ENCODE peak calls at places on chromosomes 13 and 19, in five cellular contexts. K is foreskin fibroblast, W is endodermal cell, Z is B cell, A is body of pancreas. I is an unnamed sample.

GRCh38 chr19:13833330-13834265 is 38.4 kb downstream of the ZSWIM4 start:
- DNase-seq in K (peak), W (peak), Z (peak), A (peak), I (peak)

GRCh38 chr19:13887529-13887928 is 10.6 kb downstream of the NANOS3 start:
- DNase-seq in A (no peak), W (no peak), K (peak), Z (no peak), I (peak)

GRCh38 chr13:111337206-111337605 is 16.8 kb downstream of the TEX29 start:
- DNase-seq in K (peak), Z (no peak), A (no peak), W (peak), I (peak)

GRCh38 chr13:59409211-59409610 is 754.5 kb downstream of the DIAPH3 start:
- DNase-seq in A (peak), K (no peak), Z (no peak), W (peak), I (no peak)

GRCh38 chr13:112624602-112625430 is 36.9 kb upstream of the TUBGCP3 start:
- DNase-seq in W (no peak), A (no peak), Z (peak), K (no peak), I (no peak)

GRCh38 chr19:47106819-47107200 is 6.8 kb downstream of the ZC3H4 start:
- DNase-seq in K (peak), A (no peak), Z (no peak), W (no peak), I (no peak)

GRCh38 chr13:66532146-66532545 is 698.0 kb downstream of the PCDH9 start:
- DNase-seq in K (peak), Z (no peak), A (no peak), W (no peak), I (no peak)

GRCh38 chr19:42175952-42176648 is 41.4 kb downstream of the DEDD2 start:
- DNase-seq in W (peak), K (no peak), A (no peak), Z (no peak), I (no peak)

GRCh38 chr19:39870171-39870971 is 24.2 kb upstream of the FBL start:
- DNase-seq in W (peak), Z (no peak), K (no peak), A (no peak), I (no peak)

GRCh38 chr13:36850790-36851438 is 31.9 kb downstream of the RFXAP start:
- DNase-seq in Z (no peak), A (no peak), K (no peak), W (peak), I (no peak)

GRCh38 chr19:7921955-7922840 is 2.1 kb downstream of the SNAPC2 start:
- DNase-seq in Z (no peak), K (no peak), W (no peak), A (no peak), I (no peak)

GRCh38 chr19:18150776-18151624 is 2.0 kb upstream of the PIK3R2 start:
- DNase-seq in A (peak), W (no peak), K (no peak), Z (no peak), I (no peak)

GRCh38 chr13:113361406-113361805 is 2.5 kb downstream of the GRTP1 start:
- DNase-seq in K (no peak), Z (no peak), W (peak), A (no peak), I (no peak)

GRCh38 chr19:11142528-11143171 is 12.9 kb downstream of the SPC24 start:
- DNase-seq in Z (no peak), A (peak), K (peak), W (peak), I (peak)

GRCh38 chr13:109998808-109999528 is 212.6 kb upstream of the IRS2 start:
- DNase-seq in W (no peak), K (peak), Z (no peak), A (no peak), I (peak)

GRCh38 chr13:31409678-31410356 is 210.0 kb downstream of the B3GLCT start:
- DNase-seq in Z (no peak), A (no peak), K (no peak), W (no peak), I (peak)

GRCh38 chr13:105655046-105655445 is 880.4 kb downstream of the EFNB2 start:
- DNase-seq in A (no peak), K (peak), W (no peak), Z (no peak), I (peak)

GRCh38 chr19:49651029-49651825 is 9.2 kb downstream of the SCAF1 start:
- DNase-seq in Z (no peak), A (no peak), W (no peak), K (no peak), I (no peak)

GRCh38 chr13:27379694-27380596 is 44.5 kb upstream of the GTF3A start:
- DNase-seq in K (peak), W (peak), A (peak), Z (no peak), I (peak)

GRCh38 chr13:77563110-77563509 is 27.6 kb downstream of the SCEL start:
- DNase-seq in A (no peak), K (peak), W (no peak), Z (no peak), I (peak)

DNA sequence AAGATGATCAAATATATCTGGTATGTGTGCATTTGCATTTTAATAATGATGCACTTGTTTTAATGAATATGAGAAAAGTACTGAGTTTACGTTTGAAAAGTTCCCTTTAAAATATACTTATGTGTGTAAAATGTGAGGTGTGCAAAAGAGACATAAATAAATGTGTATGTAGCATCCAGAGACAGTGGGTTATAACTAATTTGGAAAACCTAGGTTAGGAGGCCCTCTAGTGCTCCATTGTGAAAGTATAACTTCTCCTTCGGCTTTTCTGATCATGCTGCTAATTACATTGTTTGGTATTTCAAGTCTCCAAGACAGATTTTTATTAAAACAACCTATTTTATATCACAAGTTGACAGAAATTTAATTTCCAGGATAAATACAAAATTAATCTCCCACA is 30.1 kb downstream of the SCEL start:
- DNase-seq in K (peak), A (no peak), Z (no peak), W (no peak), I (peak)
- TF ChIP-seq CTCF in K (peak), A (peak), Z (peak), W (peak), I (peak)

DNA sequence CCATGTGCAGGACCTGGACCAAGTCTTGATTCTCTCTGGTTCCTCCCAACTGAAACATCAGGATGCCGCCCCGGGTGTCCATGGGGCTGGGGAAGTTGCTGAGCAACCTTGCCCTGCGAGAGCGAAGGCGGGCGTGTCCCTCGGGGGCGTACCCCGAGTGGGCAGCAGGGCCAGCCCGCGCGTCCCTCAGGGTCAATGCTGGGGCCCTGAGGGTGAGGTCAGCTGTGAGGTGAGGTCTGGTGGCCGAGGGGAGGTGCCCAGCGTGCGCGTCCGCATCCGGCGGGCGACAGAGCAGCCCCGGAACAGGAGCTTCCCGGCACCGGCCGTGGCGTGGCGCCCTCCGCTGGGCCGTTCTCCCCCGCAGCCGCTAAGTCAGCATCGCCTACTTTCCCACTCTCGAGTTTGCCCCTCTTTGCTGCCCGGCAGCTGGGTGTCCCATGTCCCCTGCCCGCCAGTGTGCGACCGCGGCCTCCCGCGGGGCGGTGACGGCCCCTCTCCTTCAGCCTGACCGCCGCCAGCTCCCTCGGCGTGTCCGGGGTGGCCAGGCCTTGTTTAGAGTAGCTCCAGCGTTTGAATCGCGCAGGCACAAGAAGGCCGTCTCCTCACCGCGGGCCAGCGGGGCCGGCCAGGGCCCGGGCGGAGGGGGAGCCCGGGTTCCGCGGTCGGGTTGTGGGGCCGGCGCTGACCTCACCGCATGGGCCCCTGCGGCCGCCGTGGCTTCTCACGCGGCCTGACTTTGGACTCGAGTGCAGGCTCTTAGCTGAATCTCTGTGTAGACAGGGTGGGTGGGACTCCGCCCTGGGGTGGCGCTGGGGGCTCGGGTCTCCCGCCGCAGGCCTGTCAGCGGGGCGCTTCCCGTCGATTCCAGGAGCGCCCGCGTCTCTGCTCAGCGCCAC is 33.0 kb downstream of the GJA3 start:
- DNase-seq in K (peak), A (peak), W (peak), Z (no peak), I (no peak)
- TF ChIP-seq CTCF in K (peak), A (peak), W (peak), Z (no peak), I (peak)

GRCh38 chr19:3275583-3276340 is 51.3 kb downstream of the CELF5 start:
- DNase-seq in W (peak), A (peak), Z (peak), K (peak), I (peak)
- TF ChIP-seq CTCF in W (peak), A (peak), Z (peak), K (peak), I (no peak)

GRCh38 chr13:75365724-75366173 is 116.2 kb downstream of the TBC1D4 start:
- DNase-seq in Z (no peak), K (peak), W (no peak), A (no peak), I (peak)
- TF ChIP-seq CTCF in Z (no peak), K (no peak), W (peak), A (no peak), I (no peak)

GRCh38 chr13:68304287-68304893 is 1074.3 kb upstream of the PCDH9 start:
- DNase-seq in K (no peak), A (no peak), Z (no peak), W (no peak), I (peak)
- TF ChIP-seq CTCF in K (no peak), A (peak), Z (peak), W (peak), I (peak)

DNA sequence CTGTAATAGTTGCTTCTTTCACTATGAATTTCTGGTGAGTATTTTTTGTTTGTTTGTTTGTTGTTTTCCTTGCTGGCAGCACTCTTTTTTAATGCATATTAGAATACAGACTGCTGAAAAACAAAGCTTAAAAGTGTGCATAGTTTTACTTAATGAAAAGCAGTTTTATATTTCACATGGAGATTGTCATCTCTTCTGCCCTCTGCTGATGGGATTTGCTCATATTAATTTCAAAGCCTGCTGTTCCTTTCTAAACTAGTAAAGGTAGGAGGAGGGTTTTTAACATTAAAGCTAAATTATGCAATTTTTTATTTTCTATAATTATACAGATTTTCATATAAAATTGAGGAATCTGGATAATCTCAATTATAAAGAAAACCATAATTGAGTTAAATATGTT is 692.6 kb upstream of the SLITRK1 start:
- DNase-seq in Z (no peak), W (no peak), A (no peak), K (peak), I (peak)
- TF ChIP-seq CTCF in Z (no peak), W (peak), A (peak), K (peak), I (peak)

GRCh38 chr13:24307211-24308067 is 1.9 kb upstream of the C1QTNF9 start:
- DNase-seq in W (peak), Z (no peak), A (no peak), K (no peak), I (no peak)

GRCh38 chr13:24308488-24309020 is 826 bp upstream of the C1QTNF9 start:
- DNase-seq in A (no peak), W (no peak), Z (no peak), K (no peak), I (no peak)

GRCh38 chr13:24308068-24308445 is 1.3 kb upstream of the C1QTNF9 start:
- DNase-seq in Z (no peak), W (no peak), A (no peak), K (no peak), I (no peak)

GRCh38 chr13:24304620-24305019 is 4.8 kb upstream of the C1QTNF9 start:
- DNase-seq in Z (no peak), K (no peak), A (no peak), W (no peak), I (no peak)

GRCh38 chr13:24306632-24307031 is 2.7 kb upstream of the C1QTNF9 start:
- DNase-seq in K (peak), A (no peak), Z (no peak), W (no peak), I (peak)
- TF ChIP-seq CTCF in K (no peak), A (no peak), Z (no peak), W (no peak), I (no peak)

GRCh38 chr19:38841180-38841766 is 8.5 kb downstream of the HNRNPL start:
- DNase-seq in A (no peak), Z (peak), W (no peak), K (no peak), I (no peak)
- TF ChIP-seq CTCF in A (no peak), Z (no peak), W (no peak), K (no peak), I (no peak)